ENCODE peak calls at places on chromosomes 11 and 22, in eight cellular contexts. One of them, this sample, is unnamed.

GRCh38 chr22:39898997-39899396 is 1.9 kb upstream of the GRAP2 start:
- DNase-seq in heart left ventricle: no peak
- DNase-seq in GM20000: peak
- DNase-seq in prostate gland: no peak
- DNase-seq in GM06990: peak
- DNase-seq in sigmoid colon: no peak
- DNase-seq in A673: peak
- DNase-seq in colonic mucosa: no peak
- DNase-seq in this sample: no peak

GRCh38 chr22:49433044-49433443 is 394.6 kb downstream of the BRD1 start:
- DNase-seq in heart left ventricle: no peak
- DNase-seq in GM20000: no peak
- DNase-seq in prostate gland: no peak
- DNase-seq in GM06990: no peak
- DNase-seq in sigmoid colon: no peak
- DNase-seq in A673: no peak
- DNase-seq in colonic mucosa: no peak
- DNase-seq in this sample: no peak

GRCh38 chr11:89613916-89614315 is 96.2 kb upstream of the TRIM77 start:
- DNase-seq in heart left ventricle: no peak
- DNase-seq in GM20000: no peak
- DNase-seq in prostate gland: no peak
- DNase-seq in GM06990: no peak
- DNase-seq in sigmoid colon: no peak
- DNase-seq in A673: no peak
- DNase-seq in colonic mucosa: no peak
- DNase-seq in this sample: no peak

GRCh38 chr11:800473-800872 is 2.4 kb upstream of the SLC25A22 start:
- DNase-seq in heart left ventricle: no peak
- DNase-seq in GM20000: no peak
- DNase-seq in prostate gland: no peak
- DNase-seq in GM06990: no peak
- DNase-seq in sigmoid colon: no peak
- DNase-seq in A673: no peak
- DNase-seq in colonic mucosa: no peak
- DNase-seq in this sample: no peak

GRCh38 chr22:43276311-43276710 is 66.9 kb downstream of the SCUBE1 start:
- DNase-seq in heart left ventricle: no peak
- DNase-seq in GM20000: no peak
- DNase-seq in prostate gland: no peak
- DNase-seq in GM06990: no peak
- DNase-seq in sigmoid colon: no peak
- DNase-seq in A673: no peak
- DNase-seq in colonic mucosa: no peak
- DNase-seq in this sample: no peak

GRCh38 chr11:5046754-5047330 is 516 bp downstream of the OR52J3 start:
- DNase-seq in heart left ventricle: no peak
- DNase-seq in GM20000: no peak
- DNase-seq in prostate gland: no peak
- DNase-seq in GM06990: no peak
- DNase-seq in sigmoid colon: no peak
- DNase-seq in A673: no peak
- DNase-seq in colonic mucosa: no peak
- DNase-seq in this sample: no peak

GRCh38 chr11:23542816-23543215 is 682.5 kb upstream of the CCDC179 start:
- DNase-seq in heart left ventricle: no peak
- DNase-seq in GM20000: no peak
- DNase-seq in prostate gland: no peak
- DNase-seq in GM06990: no peak
- DNase-seq in sigmoid colon: no peak
- DNase-seq in A673: no peak
- DNase-seq in colonic mucosa: no peak
- DNase-seq in this sample: no peak

GRCh38 chr11:129364143-129364654 is 11.4 kb upstream of the BARX2 start:
- DNase-seq in heart left ventricle: peak
- DNase-seq in GM20000: peak
- DNase-seq in prostate gland: peak
- DNase-seq in GM06990: peak
- DNase-seq in sigmoid colon: peak
- DNase-seq in A673: peak
- DNase-seq in colonic mucosa: peak
- DNase-seq in this sample: peak

GRCh38 chr22:23282089-23282501 is 101.8 kb downstream of the BCR start:
- DNase-seq in heart left ventricle: peak
- DNase-seq in GM20000: no peak
- DNase-seq in prostate gland: peak
- DNase-seq in GM06990: no peak
- DNase-seq in sigmoid colon: peak
- DNase-seq in A673: peak
- DNase-seq in colonic mucosa: peak
- DNase-seq in this sample: peak

GRCh38 chr11:30710216-30710615 is 124.1 kb upstream of the MPPED2 start:
- DNase-seq in heart left ventricle: no peak
- DNase-seq in GM20000: no peak
- DNase-seq in prostate gland: peak
- DNase-seq in GM06990: no peak
- DNase-seq in sigmoid colon: no peak
- DNase-seq in A673: peak
- DNase-seq in colonic mucosa: no peak
- DNase-seq in this sample: no peak

GRCh38 chr11:9802291-9802861 is 138.5 kb downstream of the SWAP70 start:
- DNase-seq in heart left ventricle: no peak
- DNase-seq in GM20000: no peak
- DNase-seq in prostate gland: peak
- DNase-seq in GM06990: no peak
- DNase-seq in sigmoid colon: no peak
- DNase-seq in A673: peak
- DNase-seq in colonic mucosa: no peak
- DNase-seq in this sample: no peak

GRCh38 chr11:2213890-2214526 is 42.4 kb upstream of the TH start:
- DNase-seq in heart left ventricle: no peak
- DNase-seq in GM20000: peak
- DNase-seq in prostate gland: no peak
- DNase-seq in GM06990: no peak
- DNase-seq in sigmoid colon: peak
- DNase-seq in A673: no peak
- DNase-seq in colonic mucosa: peak
- DNase-seq in this sample: no peak

GRCh38 chr22:19802881-19803735 is 42.5 kb downstream of the TBX1 start:
- DNase-seq in heart left ventricle: no peak
- DNase-seq in GM20000: no peak
- DNase-seq in prostate gland: no peak
- DNase-seq in GM06990: no peak
- DNase-seq in sigmoid colon: no peak
- DNase-seq in A673: no peak
- DNase-seq in colonic mucosa: no peak
- DNase-seq in this sample: no peak

GRCh38 chr11:123439616-123440015 is 9.5 kb downstream of the GRAMD1B start:
- DNase-seq in heart left ventricle: no peak
- DNase-seq in GM20000: no peak
- DNase-seq in prostate gland: no peak
- DNase-seq in GM06990: no peak
- DNase-seq in sigmoid colon: peak
- DNase-seq in A673: no peak
- DNase-seq in colonic mucosa: no peak
- DNase-seq in this sample: no peak

GRCh38 chr22:50626856-50627451 is 998 bp downstream of the ARSA start:
- DNase-seq in heart left ventricle: no peak
- DNase-seq in GM20000: no peak
- DNase-seq in prostate gland: no peak
- DNase-seq in GM06990: no peak
- DNase-seq in sigmoid colon: peak
- DNase-seq in A673: no peak
- DNase-seq in colonic mucosa: peak
- DNase-seq in this sample: no peak

GRCh38 chr11:4066960-4067359 is 27.6 kb upstream of the RRM1 start:
- DNase-seq in heart left ventricle: no peak
- DNase-seq in GM20000: no peak
- DNase-seq in prostate gland: no peak
- DNase-seq in GM06990: no peak
- DNase-seq in sigmoid colon: no peak
- DNase-seq in A673: no peak
- DNase-seq in colonic mucosa: no peak
- DNase-seq in this sample: no peak

GRCh38 chr11:121253951-121254350 is 38.6 kb upstream of the SC5D start:
- DNase-seq in heart left ventricle: no peak
- DNase-seq in GM20000: no peak
- DNase-seq in prostate gland: no peak
- DNase-seq in GM06990: no peak
- DNase-seq in sigmoid colon: no peak
- DNase-seq in A673: no peak
- DNase-seq in colonic mucosa: no peak
- DNase-seq in this sample: no peak

GRCh38 chr11:73520358-73521061 is 77.4 kb downstream of the FAM168A start:
- DNase-seq in heart left ventricle: no peak
- DNase-seq in GM20000: peak
- DNase-seq in prostate gland: no peak
- DNase-seq in GM06990: peak
- DNase-seq in sigmoid colon: no peak
- DNase-seq in A673: peak
- DNase-seq in colonic mucosa: no peak
- DNase-seq in this sample: no peak

GRCh38 chr11:62725686-62726085 is 1.6 kb downstream of the HNRNPUL2 start:
- DNase-seq in heart left ventricle: no peak
- DNase-seq in GM20000: no peak
- DNase-seq in prostate gland: no peak
- DNase-seq in GM06990: no peak
- DNase-seq in sigmoid colon: no peak
- DNase-seq in A673: no peak
- DNase-seq in colonic mucosa: peak
- DNase-seq in this sample: no peak

DNA sequence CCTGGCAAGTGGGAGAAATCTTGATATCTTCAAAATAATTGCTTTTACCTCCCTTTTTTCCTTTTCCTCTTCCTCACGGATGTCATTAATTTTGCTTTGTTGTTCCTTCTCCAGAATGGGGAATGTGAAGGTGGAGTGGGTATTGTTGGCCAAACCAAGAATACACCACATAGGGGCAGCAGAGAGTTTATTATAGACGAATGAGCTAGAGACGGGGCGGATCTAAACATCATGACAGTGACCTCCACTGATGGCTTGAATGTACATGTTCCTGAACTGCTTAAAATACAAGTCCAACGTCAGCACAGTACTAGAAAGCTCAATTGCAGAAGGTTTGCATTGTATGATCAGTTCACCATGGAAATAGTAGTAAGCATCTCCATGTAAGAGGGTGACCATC is 122.3 kb upstream of the SNX19 start:
- DNase-seq in heart left ventricle: no peak
- DNase-seq in GM20000: peak
- DNase-seq in prostate gland: no peak
- DNase-seq in GM06990: no peak
- DNase-seq in sigmoid colon: no peak
- DNase-seq in A673: peak
- DNase-seq in colonic mucosa: no peak
- DNase-seq in this sample: no peak
- TF ChIP-seq CTCF in heart left ventricle: no peak
- TF ChIP-seq CTCF in GM20000: peak
- TF ChIP-seq CTCF in prostate gland: no peak
- TF ChIP-seq CTCF in GM06990: peak
- TF ChIP-seq CTCF in sigmoid colon: no peak
- TF ChIP-seq CTCF in A673: peak
- TF ChIP-seq CTCF in colonic mucosa: no peak
- TF ChIP-seq CTCF in this sample: no peak

GRCh38 chr11:103378931-103379330 is 269.7 kb downstream of the DYNC2H1 start:
- DNase-seq in heart left ventricle: no peak
- DNase-seq in GM20000: no peak
- DNase-seq in prostate gland: no peak
- DNase-seq in GM06990: no peak
- DNase-seq in sigmoid colon: no peak
- DNase-seq in A673: no peak
- DNase-seq in colonic mucosa: no peak
- DNase-seq in this sample: no peak
- TF ChIP-seq CTCF in heart left ventricle: no peak
- TF ChIP-seq CTCF in GM20000: no peak
- TF ChIP-seq CTCF in prostate gland: no peak
- TF ChIP-seq CTCF in GM06990: no peak
- TF ChIP-seq CTCF in sigmoid colon: no peak
- TF ChIP-seq CTCF in A673: no peak
- TF ChIP-seq CTCF in colonic mucosa: no peak
- TF ChIP-seq CTCF in this sample: no peak

GRCh38 chr22:36977947-36978660 is 41.1 kb downstream of the TST start:
- DNase-seq in heart left ventricle: peak
- DNase-seq in GM20000: peak
- DNase-seq in prostate gland: peak
- DNase-seq in GM06990: peak
- DNase-seq in sigmoid colon: peak
- DNase-seq in A673: peak
- DNase-seq in colonic mucosa: peak
- DNase-seq in this sample: peak

GRCh38 chr22:36979511-36979910 is 39.7 kb downstream of the TST start:
- DNase-seq in heart left ventricle: no peak
- DNase-seq in GM20000: no peak
- DNase-seq in prostate gland: no peak
- DNase-seq in GM06990: no peak
- DNase-seq in sigmoid colon: no peak
- DNase-seq in A673: no peak
- DNase-seq in colonic mucosa: no peak
- DNase-seq in this sample: no peak

GRCh38 chr22:36979016-36979415 is 40.2 kb downstream of the TST start:
- DNase-seq in heart left ventricle: no peak
- DNase-seq in GM20000: no peak
- DNase-seq in prostate gland: no peak
- DNase-seq in GM06990: no peak
- DNase-seq in sigmoid colon: no peak
- DNase-seq in A673: no peak
- DNase-seq in colonic mucosa: no peak
- DNase-seq in this sample: no peak

GRCh38 chr22:36981247-36981775 is 37.9 kb downstream of the TST start:
- DNase-seq in heart left ventricle: no peak
- DNase-seq in GM20000: no peak
- DNase-seq in prostate gland: no peak
- DNase-seq in GM06990: no peak
- DNase-seq in sigmoid colon: no peak
- DNase-seq in A673: no peak
- DNase-seq in colonic mucosa: no peak
- DNase-seq in this sample: no peak

DNA sequence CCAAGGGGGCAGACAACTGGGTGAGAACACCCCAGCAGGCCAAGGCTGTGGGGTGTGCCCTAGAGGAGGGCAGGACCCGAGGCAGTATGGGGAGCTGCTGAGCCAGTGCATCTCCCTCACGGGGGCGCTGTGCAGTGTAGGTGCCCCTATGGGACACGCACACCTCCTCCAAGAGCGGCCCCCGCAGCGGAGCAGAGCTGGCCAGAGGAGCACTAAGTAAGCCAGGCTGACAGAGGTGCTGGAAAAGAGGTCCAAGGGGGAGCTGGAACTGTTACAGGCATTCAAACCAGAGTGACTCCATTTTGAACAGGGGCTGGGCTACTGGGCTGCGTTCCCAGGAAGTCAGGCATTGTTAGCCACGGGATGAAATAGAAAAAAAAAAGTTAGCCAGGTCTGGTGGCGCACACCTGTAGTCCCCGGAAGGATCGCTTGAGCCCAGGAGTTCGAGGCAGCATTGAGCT is 41.8 kb downstream of the TST start:
- DNase-seq in heart left ventricle: peak
- DNase-seq in GM20000: peak
- DNase-seq in prostate gland: peak
- DNase-seq in GM06990: peak
- DNase-seq in sigmoid colon: peak
- DNase-seq in A673: peak
- DNase-seq in colonic mucosa: peak
- DNase-seq in this sample: peak
- TF ChIP-seq CTCF in heart left ventricle: peak
- TF ChIP-seq CTCF in GM20000: peak
- TF ChIP-seq CTCF in prostate gland: no peak
- TF ChIP-seq CTCF in GM06990: peak
- TF ChIP-seq CTCF in sigmoid colon: no peak
- TF ChIP-seq CTCF in A673: peak
- TF ChIP-seq CTCF in colonic mucosa: peak
- TF ChIP-seq CTCF in this sample: no peak

GRCh38 chr11:66002648-66003225 is 434 bp downstream of the BANF1 start:
- DNase-seq in heart left ventricle: peak
- DNase-seq in GM20000: peak
- DNase-seq in prostate gland: peak
- DNase-seq in GM06990: no peak
- DNase-seq in sigmoid colon: peak
- DNase-seq in A673: no peak
- DNase-seq in colonic mucosa: peak
- DNase-seq in this sample: peak
- TF ChIP-seq CTCF in heart left ventricle: peak
- TF ChIP-seq CTCF in GM20000: no peak
- TF ChIP-seq CTCF in prostate gland: no peak
- TF ChIP-seq CTCF in GM06990: peak
- TF ChIP-seq CTCF in sigmoid colon: no peak
- TF ChIP-seq CTCF in A673: no peak
- TF ChIP-seq CTCF in colonic mucosa: no peak
- TF ChIP-seq CTCF in this sample: no peak

This sample was measured in Calu3.